ENCODE peak calls at places on chromosomes 13 and 19, in six cellular contexts. T, G, U, B, S and A are unnamed samples.
A peak's percentile ranks its signal among the peaks of the same experiment; 100 is the strongest.

GRCh38 chr19:11848594-11849263 is at the start of gene ZNF439:
- DNase-seq in T (peak; percentile 98), G (peak; percentile 66), U (peak; percentile 91), B (peak; percentile 3), S (peak; percentile 12), A (peak; percentile 84)

GRCh38 chr13:98052412-98052811 is 90.5 kb upstream of the FARP1 start:
- DNase-seq in T (no peak), G (no peak), U (no peak), B (no peak), S (no peak), A (no peak)

GRCh38 chr13:101621099-101621498 is 168.6 kb downstream of the ITGBL1 start:
- DNase-seq in T (no peak), G (no peak), U (no peak), B (no peak), S (no peak), A (no peak)

GRCh38 chr13:43107780-43108179 is 84.4 kb downstream of the DNAJC15 start:
- DNase-seq in T (no peak), G (no peak), U (no peak), B (no peak), S (no peak), A (no peak)

GRCh38 chr19:51978882-51979281 is 7.8 kb downstream of the ZNF350 start:
- DNase-seq in T (no peak), G (no peak), U (no peak), B (no peak), S (no peak), A (no peak)

GRCh38 chr19:35345671-35346111 is 2.0 kb upstream of the FFAR1 start:
- DNase-seq in T (peak; percentile 20), G (no peak), U (no peak), B (no peak), S (no peak), A (no peak)

GRCh38 chr13:52118595-52118994 is 10.3 kb downstream of the NEK5 start:
- DNase-seq in T (no peak), G (no peak), U (no peak), B (no peak), S (no peak), A (no peak)

GRCh38 chr13:40517486-40518311 is 148.7 kb downstream of the FOXO1 start:
- DNase-seq in T (no peak), G (no peak), U (no peak), B (no peak), S (no peak), A (no peak)

GRCh38 chr13:112905086-112905485 is 63.9 kb upstream of the MCF2L start:
- DNase-seq in T (no peak), G (no peak), U (no peak), B (no peak), S (no peak), A (no peak)

GRCh38 chr19:50430888-50431342 is 1.8 kb upstream of the MYBPC2 start:
- DNase-seq in T (peak; percentile 69), G (no peak), U (no peak), B (no peak), S (no peak), A (no peak)

GRCh38 chr19:50427997-50428425 is 4.7 kb upstream of the MYBPC2 start:
- DNase-seq in T (peak; percentile 86), G (peak; percentile 37), U (peak; percentile 80), B (peak; percentile 42), S (no peak), A (peak; percentile 62)

GRCh38 chr19:50428768-50429463 is 3.8 kb upstream of the MYBPC2 start:
- DNase-seq in T (no peak), G (no peak), U (no peak), B (no peak), S (no peak), A (no peak)

GRCh38 chr19:50425581-50425980 is 6.8 kb downstream of the SPIB start:
- DNase-seq in T (no peak), G (no peak), U (no peak), B (no peak), S (no peak), A (no peak)

DNA sequence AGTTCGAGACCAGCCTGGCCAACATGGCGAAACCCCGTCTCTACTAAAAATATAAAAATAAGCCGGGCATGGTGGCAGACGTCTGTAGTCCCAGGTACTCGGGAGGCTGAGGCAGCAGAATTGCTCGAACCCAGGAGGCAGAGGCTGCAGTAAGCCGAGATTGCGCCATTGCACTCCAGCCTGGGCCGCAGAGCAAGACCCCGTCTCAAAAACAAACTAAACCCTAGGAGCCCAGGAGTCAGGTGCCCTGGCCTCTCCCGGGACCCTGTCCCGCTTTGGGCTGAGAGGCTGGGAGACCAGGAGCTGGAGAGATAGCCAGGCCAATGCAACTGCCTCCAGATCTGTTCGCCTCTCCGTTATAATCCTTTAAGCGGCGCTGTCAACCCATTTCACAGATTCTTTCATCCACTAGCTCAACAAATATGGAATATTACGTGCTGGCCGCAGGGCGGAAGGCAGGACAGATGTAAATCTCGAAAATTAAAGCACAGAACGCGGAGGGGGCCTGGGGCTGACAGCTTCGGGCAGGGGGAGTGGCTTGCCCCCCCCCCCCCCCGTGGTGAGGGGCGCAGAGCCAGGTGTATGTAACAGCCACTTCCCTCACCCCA is 5.3 kb upstream of the MYBPC2 start:
- DNase-seq in T (no peak), G (no peak), U (no peak), B (no peak), S (no peak), A (no peak)
- H3K4me3 ChIP-seq in T (peak overlapping the region; percentile 36), G (no peak overlapping the region), U (peak overlapping the region; percentile 34), B (peak overlapping the region; percentile 27), S (peak overlapping the region; percentile 33), A (peak overlapping the region; percentile 27)

GRCh38 chr13:62611343-62611742 is 1195.7 kb upstream of the PCDH20 start:
- DNase-seq in T (no peak), G (no peak), U (no peak), B (no peak), S (no peak), A (no peak)

GRCh38 chr13:62613819-62614218 is 1198.2 kb upstream of the PCDH20 start:
- DNase-seq in T (no peak), G (no peak), U (no peak), B (no peak), S (no peak), A (no peak)
- H3K4me3 ChIP-seq in T (no peak overlapping the region), G (no peak overlapping the region), U (no peak overlapping the region), B (no peak overlapping the region), S (no peak overlapping the region), A (no peak overlapping the region)

DNA sequence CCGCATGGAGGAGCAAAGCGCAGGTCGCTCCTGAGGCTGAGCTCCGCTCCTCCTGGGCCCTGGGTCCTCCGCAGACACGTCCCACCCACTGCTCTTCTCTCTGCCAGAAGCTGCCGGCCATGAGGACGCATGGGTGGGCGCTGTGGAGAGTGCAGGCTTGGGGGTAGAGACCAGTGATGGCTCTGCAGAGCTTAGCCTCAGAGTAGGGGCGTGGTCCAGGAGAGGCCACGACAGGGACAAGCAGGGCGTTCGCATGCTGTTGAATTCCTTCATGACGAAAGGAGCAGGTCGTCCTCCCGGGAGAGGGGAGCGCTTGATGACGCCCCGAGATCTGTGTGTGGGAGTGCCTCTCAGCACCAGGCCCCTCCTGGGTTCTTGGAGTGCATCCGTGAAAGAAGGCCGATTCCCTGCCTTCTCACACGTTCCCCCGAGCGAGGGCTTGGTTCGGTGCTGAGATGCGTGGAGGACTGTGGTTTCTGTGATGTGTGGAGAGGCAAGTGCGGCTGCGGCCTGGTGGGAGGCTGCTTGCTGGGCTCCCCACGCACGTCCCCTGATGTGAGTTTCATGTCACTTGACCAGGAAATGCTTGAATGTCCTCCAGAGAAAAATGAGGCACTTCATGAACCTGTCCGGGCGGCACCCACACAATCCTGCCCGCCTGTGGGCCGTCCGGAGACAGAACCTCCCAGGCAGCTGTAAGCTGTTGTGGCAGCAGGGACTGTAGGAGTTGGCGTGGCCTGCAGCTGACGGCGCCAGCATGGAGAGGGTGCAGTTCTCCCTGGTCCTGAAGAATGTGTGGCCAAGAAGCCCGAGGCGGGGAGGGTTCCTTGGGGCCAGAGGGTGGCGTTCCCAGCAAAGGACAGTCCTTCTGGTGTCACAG is 4.5 kb downstream of the SF3A2 start:
- DNase-seq in T (no peak), G (no peak), U (no peak), B (no peak), S (no peak), A (no peak)
- H3K4me3 ChIP-seq in T (peak overlapping the region; percentile 3), G (no peak overlapping the region), U (peak overlapping the region; percentile 50), B (no peak overlapping the region), S (peak overlapping the region; percentile 55), A (no peak overlapping the region)

DNA sequence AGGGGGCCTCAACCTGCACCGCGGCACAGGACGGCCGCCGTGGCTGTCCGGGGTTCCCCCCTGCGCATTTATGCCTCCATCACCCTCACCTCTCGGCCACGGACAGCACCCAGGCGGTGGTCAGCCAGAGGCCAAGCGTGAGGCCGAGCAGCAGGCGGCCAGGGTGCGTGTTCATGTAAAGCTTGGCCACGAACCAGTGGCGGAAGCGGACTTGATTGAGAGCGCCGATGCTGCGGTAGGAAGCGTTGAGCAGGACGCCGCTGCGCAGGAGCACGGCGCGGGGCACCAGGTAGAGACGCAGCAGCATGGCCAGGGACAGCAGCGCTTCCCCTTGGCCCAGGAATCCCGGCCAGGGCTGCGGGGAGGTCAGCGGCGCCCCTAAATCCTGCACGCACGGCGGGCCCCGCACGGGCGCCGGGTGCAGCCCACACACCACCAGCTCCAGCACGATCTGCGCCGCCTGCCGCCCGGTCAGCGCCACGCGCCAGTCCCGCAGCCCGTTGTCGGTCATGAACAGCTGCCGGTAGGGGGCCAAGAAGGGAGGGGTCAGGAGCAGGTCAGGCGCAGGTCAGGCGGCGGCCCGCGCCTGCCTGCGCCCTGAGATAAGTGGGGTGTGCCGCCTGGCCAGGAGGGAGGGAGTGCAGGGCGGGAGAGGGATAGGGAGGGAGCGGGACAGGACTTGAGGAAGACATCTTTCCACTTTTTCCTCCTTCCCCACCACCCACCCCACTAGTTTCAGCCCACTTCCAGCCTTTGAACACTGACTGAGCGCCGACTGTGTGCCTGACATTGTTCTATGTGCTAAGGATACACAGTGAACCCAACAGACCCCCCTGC is 6.5 kb downstream of the KCNN4 start:
- DNase-seq in T (no peak), G (no peak), U (peak; percentile 59), B (no peak), S (no peak), A (peak; percentile 27)
- H3K4me3 ChIP-seq in T (peak overlapping the region; percentile 15), G (no peak overlapping the region), U (peak overlapping the region; percentile 30), B (peak overlapping the region; percentile 22), S (no peak overlapping the region), A (no peak overlapping the region)